ENCODE peak calls at places on chromosomes 3 and 15, in ten cellular contexts. G, O, S, P, U, X, K, J, L and V are unnamed samples.

GRCh38 chr15:99486371-99487336 is 79.1 kb upstream of the MEF2A start:
- DNase-seq in O (peak), L (no peak), X (no peak), K (peak), G (no peak), P (no peak), U (no peak), S (peak), J (no peak), V (no peak)

GRCh38 chr3:141561426-141562034 is 74.7 kb downstream of the RASA2 start:
- DNase-seq in P (no peak), S (peak), G (peak), X (no peak), J (peak), L (peak), O (peak), U (no peak), K (no peak), V (peak)

GRCh38 chr15:82040862-82041261 is 5.0 kb downstream of the MEX3B start:
- DNase-seq in U (no peak), J (no peak), K (peak), O (no peak), X (no peak), L (no peak), P (no peak), S (no peak), G (no peak), V (no peak)

GRCh38 chr3:55823001-55823400 is 335.9 kb upstream of the WNT5A start:
- DNase-seq in U (no peak), G (no peak), X (no peak), K (no peak), O (no peak), L (no peak), J (no peak), P (no peak), S (no peak), V (no peak)

GRCh38 chr3:66593978-66594377 is 93.2 kb upstream of the LRIG1 start:
- DNase-seq in K (no peak), G (no peak), P (no peak), X (no peak), S (peak), O (peak), U (no peak), L (no peak), J (no peak), V (no peak)

GRCh38 chr3:50242778-50243551 is 7.0 kb downstream of the GNAI2 start:
- DNase-seq in P (no peak), U (no peak), X (peak), S (no peak), K (no peak), J (peak), L (no peak), O (peak), G (no peak), V (no peak)

GRCh38 chr3:157443873-157444770 is 7.5 kb downstream of the PTX3 start:
- DNase-seq in P (no peak), O (peak), J (no peak), G (no peak), U (no peak), S (no peak), L (no peak), X (no peak), K (no peak), V (no peak)

GRCh38 chr3:121072128-121072527 is 164.1 kb downstream of the STXBP5L start:
- DNase-seq in X (no peak), S (no peak), O (no peak), L (no peak), J (no peak), K (peak), U (no peak), P (no peak), G (no peak), V (no peak)

GRCh38 chr3:146026547-146026946 is 134.4 kb downstream of the PLOD2 start:
- DNase-seq in X (no peak), S (no peak), G (no peak), L (no peak), K (no peak), U (no peak), P (no peak), J (no peak), O (no peak), V (no peak)

GRCh38 chr15:48803877-48804276 is 7.0 kb downstream of the CEP152 start:
- DNase-seq in K (peak), G (no peak), S (no peak), L (no peak), O (peak), X (no peak), J (no peak), U (no peak), P (no peak), V (no peak)

GRCh38 chr3:109977903-109978302 is 640.6 kb upstream of the DPPA4 start:
- DNase-seq in P (no peak), J (no peak), S (no peak), U (no peak), L (no peak), O (no peak), X (no peak), K (no peak), G (no peak), V (no peak)

GRCh38 chr15:65450556-65450955 is 27.8 kb upstream of the IGDCC4 start:
- DNase-seq in U (no peak), L (no peak), O (no peak), S (no peak), G (no peak), J (no peak), X (no peak), P (no peak), K (no peak), V (no peak)

GRCh38 chr15:30001592-30001991 is 81.2 kb upstream of the GOLGA8J start:
- DNase-seq in K (no peak), P (no peak), O (no peak), X (no peak), U (no peak), L (no peak), G (no peak), J (no peak), S (no peak), V (no peak)

GRCh38 chr3:66236281-66236680 is 15.5 kb downstream of the SLC25A26 start:
- DNase-seq in P (no peak), O (peak), L (no peak), G (no peak), S (no peak), J (no peak), K (no peak), X (no peak), U (no peak), V (no peak)